ENCODE peak calls at places on chromosomes 4 and X, in seven cellular contexts. One of them, this sample, is unnamed. For H3K27me3, the result is how much of the 10 kb centered on the place peaks cover.

GRCh38 chr4:183175631-183176232 is 76.7 kb downstream of the WWC2 start:
- DNase-seq in HepG2: peak
- DNase-seq in H1: no peak
- DNase-seq in GM12878: no peak
- DNase-seq in SK-N-SH: no peak
- DNase-seq in K562: no peak
- DNase-seq in HCT116: no peak
- DNase-seq in this sample: no peak

GRCh38 chrX:57741107-57741506 is 61.0 kb upstream of the NLRP2B start:
- DNase-seq in HepG2: no peak
- DNase-seq in HCT116: no peak
- DNase-seq in SK-N-SH: no peak
- DNase-seq in K562: no peak
- DNase-seq in GM12878: no peak
- DNase-seq in H1: no peak
- DNase-seq in this sample: no peak

GRCh38 chrX:3962511-3963350 is 249.3 kb upstream of the PRKX start:
- DNase-seq in HepG2: peak
- DNase-seq in H1: no peak
- DNase-seq in K562: peak
- DNase-seq in HCT116: no peak
- DNase-seq in SK-N-SH: peak
- DNase-seq in GM12878: no peak
- DNase-seq in this sample: peak

GRCh38 chrX:129798888-129799287 is 19.1 kb downstream of the SASH3 start:
- DNase-seq in SK-N-SH: no peak
- DNase-seq in HCT116: no peak
- DNase-seq in GM12878: no peak
- DNase-seq in K562: no peak
- DNase-seq in H1: no peak
- DNase-seq in HepG2: no peak
- DNase-seq in this sample: no peak

GRCh38 chr4:112589207-112589606 is 47.5 kb downstream of the ZGRF1 start:
- DNase-seq in SK-N-SH: no peak
- DNase-seq in HCT116: peak
- DNase-seq in K562: peak
- DNase-seq in HepG2: peak
- DNase-seq in H1: no peak
- DNase-seq in GM12878: no peak
- DNase-seq in this sample: no peak

GRCh38 chr4:16140520-16141249 is 56.9 kb upstream of the PROM1 start:
- DNase-seq in GM12878: no peak
- DNase-seq in HepG2: peak
- DNase-seq in K562: no peak
- DNase-seq in HCT116: peak
- DNase-seq in SK-N-SH: no peak
- DNase-seq in H1: no peak
- DNase-seq in this sample: no peak

GRCh38 chr4:16721618-16722291 is 176.7 kb downstream of the LDB2 start:
- DNase-seq in GM12878: no peak
- DNase-seq in H1: no peak
- DNase-seq in SK-N-SH: no peak
- DNase-seq in K562: no peak
- DNase-seq in HCT116: no peak
- DNase-seq in HepG2: peak
- DNase-seq in this sample: no peak

GRCh38 chrX:30971761-30972603 is 82.9 kb upstream of the TAB3 start:
- DNase-seq in SK-N-SH: peak
- DNase-seq in H1: peak
- DNase-seq in HCT116: no peak
- DNase-seq in HepG2: peak
- DNase-seq in GM12878: no peak
- DNase-seq in K562: peak
- DNase-seq in this sample: peak

GRCh38 chr4:26028793-26029511 is 114.9 kb downstream of the SMIM20 start:
- DNase-seq in HepG2: peak
- DNase-seq in H1: peak
- DNase-seq in HCT116: no peak
- DNase-seq in K562: peak
- DNase-seq in SK-N-SH: peak
- DNase-seq in GM12878: no peak
- DNase-seq in this sample: no peak

GRCh38 chrX:110791206-110791605 is 4.4 kb downstream of the CHRDL1 start:
- DNase-seq in H1: no peak
- DNase-seq in SK-N-SH: no peak
- DNase-seq in HepG2: no peak
- DNase-seq in GM12878: no peak
- DNase-seq in HCT116: no peak
- DNase-seq in K562: no peak
- DNase-seq in this sample: no peak

GRCh38 chr4:152559641-152560040 is 23.7 kb upstream of the FBXW7 start:
- DNase-seq in HepG2: no peak
- DNase-seq in HCT116: no peak
- DNase-seq in SK-N-SH: no peak
- DNase-seq in K562: no peak
- DNase-seq in GM12878: no peak
- DNase-seq in H1: no peak
- DNase-seq in this sample: no peak

GRCh38 chr4:122826596-122827257 is at the start of gene FGF2:
- DNase-seq in HepG2: no peak
- DNase-seq in K562: peak
- DNase-seq in HCT116: no peak
- DNase-seq in SK-N-SH: peak
- DNase-seq in H1: peak
- DNase-seq in GM12878: no peak
- DNase-seq in this sample: no peak

GRCh38 chr4:136495076-136495475 is 1037.2 kb downstream of the PCDH18 start:
- DNase-seq in HepG2: no peak
- DNase-seq in GM12878: no peak
- DNase-seq in HCT116: no peak
- DNase-seq in K562: no peak
- DNase-seq in SK-N-SH: no peak
- DNase-seq in H1: no peak
- DNase-seq in this sample: no peak

GRCh38 chrX:40174594-40175415 is 77.0 kb upstream of the BCOR start:
- DNase-seq in HCT116: no peak
- DNase-seq in HepG2: peak
- DNase-seq in K562: no peak
- DNase-seq in H1: no peak
- DNase-seq in SK-N-SH: peak
- DNase-seq in GM12878: no peak
- DNase-seq in this sample: no peak

GRCh38 chrX:125533352-125533751 is 213.7 kb downstream of the TEX13C start:
- DNase-seq in HCT116: no peak
- DNase-seq in SK-N-SH: no peak
- DNase-seq in K562: no peak
- DNase-seq in H1: no peak
- DNase-seq in GM12878: no peak
- DNase-seq in HepG2: no peak
- DNase-seq in this sample: no peak

GRCh38 chrX:65609237-65609636 is 58.2 kb upstream of the MSN start:
- DNase-seq in HCT116: no peak
- DNase-seq in HepG2: no peak
- DNase-seq in H1: no peak
- DNase-seq in K562: no peak
- DNase-seq in SK-N-SH: no peak
- DNase-seq in GM12878: no peak
- DNase-seq in this sample: no peak

GRCh38 chrX:15405846-15406245 is 21.6 kb upstream of the VEGFD start:
- DNase-seq in HepG2: no peak
- DNase-seq in GM12878: no peak
- DNase-seq in H1: no peak
- DNase-seq in K562: no peak
- DNase-seq in SK-N-SH: no peak
- DNase-seq in HCT116: no peak
- DNase-seq in this sample: no peak

GRCh38 chr4:74768857-74769525 is 25.3 kb downstream of the BTC start:
- DNase-seq in H1: no peak
- DNase-seq in HepG2: peak
- DNase-seq in K562: no peak
- DNase-seq in SK-N-SH: no peak
- DNase-seq in HCT116: peak
- DNase-seq in GM12878: no peak
- DNase-seq in this sample: no peak
- TF ChIP-seq SIN3A in H1: no peak
- TF ChIP-seq SIN3A in HepG2: no peak
- TF ChIP-seq SIN3A in K562: no peak
- TF ChIP-seq SIN3A in SK-N-SH: no peak
- TF ChIP-seq SIN3A in HCT116: peak
- TF ChIP-seq SIN3A in GM12878: no peak
- TF ChIP-seq SIN3A in this sample: no peak

DNA sequence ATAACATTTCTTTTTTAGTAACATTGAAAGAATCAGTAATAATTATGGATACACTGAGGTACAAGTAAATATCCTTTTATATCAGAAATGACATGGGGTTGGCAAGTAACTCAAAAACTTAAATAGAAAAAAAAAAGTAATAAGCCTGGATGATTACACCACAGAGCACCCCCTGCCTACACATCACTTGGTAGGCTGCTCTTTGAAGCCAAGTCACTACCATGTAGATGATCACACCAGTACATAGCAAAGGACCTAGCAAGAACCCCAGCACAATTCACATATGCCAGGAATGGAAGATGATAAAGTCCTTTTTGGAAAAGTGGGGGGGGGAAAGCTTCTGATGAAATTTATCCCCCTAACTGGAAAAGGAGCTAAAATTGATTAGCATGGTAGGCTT is 56.9 kb downstream of the METTL14 start:
- DNase-seq in K562: no peak
- DNase-seq in H1: no peak
- DNase-seq in HepG2: no peak
- DNase-seq in GM12878: no peak
- DNase-seq in SK-N-SH: no peak
- DNase-seq in HCT116: no peak
- DNase-seq in this sample: no peak
- H3K27me3 ChIP-seq in K562: under half
- H3K27me3 ChIP-seq in H1: under half
- H3K27me3 ChIP-seq in HepG2: under half
- H3K27me3 ChIP-seq in GM12878: under half
- H3K27me3 ChIP-seq in SK-N-SH: under half
- H3K27me3 ChIP-seq in HCT116: under half
- H3K27me3 ChIP-seq in this sample: under half

DNA sequence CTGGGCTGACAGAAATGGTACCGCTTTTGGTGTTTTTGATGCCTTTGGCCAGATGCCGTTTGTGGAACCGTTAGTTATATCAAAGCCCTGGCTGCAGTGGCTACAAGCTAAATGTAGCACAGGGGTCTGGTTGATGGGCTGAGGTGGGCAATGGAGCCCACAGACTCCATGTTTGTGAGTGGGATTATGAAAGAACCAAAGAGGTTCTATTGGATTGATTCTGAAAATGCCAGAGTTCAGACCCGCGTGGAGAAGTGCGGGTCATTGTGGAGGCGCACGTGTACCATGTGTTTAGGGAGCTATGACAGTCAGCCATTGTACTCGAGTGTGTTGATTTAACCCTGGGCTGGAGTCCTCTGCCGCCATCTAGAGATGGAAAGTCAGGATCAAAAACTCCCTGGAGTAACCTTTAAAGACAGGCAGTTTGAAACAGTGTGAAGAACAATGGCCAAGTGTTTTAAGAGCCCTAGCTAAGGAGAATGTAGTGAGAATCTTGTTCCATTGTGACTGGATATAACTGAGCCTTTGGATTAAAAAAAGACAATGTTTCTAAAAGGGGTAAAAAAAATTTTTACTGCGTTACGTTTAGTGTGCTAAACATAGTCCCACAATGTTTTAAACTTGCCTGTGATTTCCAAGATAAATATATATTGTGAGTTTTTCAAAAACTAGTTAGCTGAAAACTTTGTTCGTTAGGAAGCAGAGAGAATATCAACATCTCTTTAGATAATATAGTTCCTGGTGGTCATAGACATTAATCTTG is 12.7 kb downstream of the ART3 start:
- DNase-seq in GM12878: no peak
- DNase-seq in K562: peak
- DNase-seq in H1: peak
- DNase-seq in HCT116: peak
- DNase-seq in SK-N-SH: peak
- DNase-seq in HepG2: peak
- DNase-seq in this sample: peak
- TF ChIP-seq SIN3A in GM12878: no peak
- TF ChIP-seq SIN3A in K562: no peak
- TF ChIP-seq SIN3A in H1: peak
- TF ChIP-seq SIN3A in HCT116: no peak
- TF ChIP-seq SIN3A in SK-N-SH: no peak
- TF ChIP-seq SIN3A in HepG2: no peak
- TF ChIP-seq SIN3A in this sample: no peak

GRCh38 chrX:153861733-153862300 is 24.2 kb downstream of the L1CAM start:
- DNase-seq in HCT116: no peak
- DNase-seq in SK-N-SH: peak
- DNase-seq in H1: no peak
- DNase-seq in K562: no peak
- DNase-seq in HepG2: no peak
- DNase-seq in GM12878: no peak
- DNase-seq in this sample: no peak

GRCh38 chrX:153863251-153863991 is 22.6 kb downstream of the L1CAM start:
- DNase-seq in HepG2: no peak
- DNase-seq in SK-N-SH: peak
- DNase-seq in H1: no peak
- DNase-seq in HCT116: no peak
- DNase-seq in K562: no peak
- DNase-seq in GM12878: no peak
- DNase-seq in this sample: no peak

GRCh38 chrX:153864101-153864500 is 21.9 kb downstream of the L1CAM start:
- DNase-seq in GM12878: no peak
- DNase-seq in HCT116: no peak
- DNase-seq in SK-N-SH: no peak
- DNase-seq in H1: no peak
- DNase-seq in K562: no peak
- DNase-seq in HepG2: no peak
- DNase-seq in this sample: no peak

GRCh38 chrX:153861147-153861546 is 24.8 kb downstream of the L1CAM start:
- DNase-seq in K562: no peak
- DNase-seq in GM12878: no peak
- DNase-seq in H1: no peak
- DNase-seq in SK-N-SH: no peak
- DNase-seq in HCT116: no peak
- DNase-seq in HepG2: no peak
- DNase-seq in this sample: no peak

DNA sequence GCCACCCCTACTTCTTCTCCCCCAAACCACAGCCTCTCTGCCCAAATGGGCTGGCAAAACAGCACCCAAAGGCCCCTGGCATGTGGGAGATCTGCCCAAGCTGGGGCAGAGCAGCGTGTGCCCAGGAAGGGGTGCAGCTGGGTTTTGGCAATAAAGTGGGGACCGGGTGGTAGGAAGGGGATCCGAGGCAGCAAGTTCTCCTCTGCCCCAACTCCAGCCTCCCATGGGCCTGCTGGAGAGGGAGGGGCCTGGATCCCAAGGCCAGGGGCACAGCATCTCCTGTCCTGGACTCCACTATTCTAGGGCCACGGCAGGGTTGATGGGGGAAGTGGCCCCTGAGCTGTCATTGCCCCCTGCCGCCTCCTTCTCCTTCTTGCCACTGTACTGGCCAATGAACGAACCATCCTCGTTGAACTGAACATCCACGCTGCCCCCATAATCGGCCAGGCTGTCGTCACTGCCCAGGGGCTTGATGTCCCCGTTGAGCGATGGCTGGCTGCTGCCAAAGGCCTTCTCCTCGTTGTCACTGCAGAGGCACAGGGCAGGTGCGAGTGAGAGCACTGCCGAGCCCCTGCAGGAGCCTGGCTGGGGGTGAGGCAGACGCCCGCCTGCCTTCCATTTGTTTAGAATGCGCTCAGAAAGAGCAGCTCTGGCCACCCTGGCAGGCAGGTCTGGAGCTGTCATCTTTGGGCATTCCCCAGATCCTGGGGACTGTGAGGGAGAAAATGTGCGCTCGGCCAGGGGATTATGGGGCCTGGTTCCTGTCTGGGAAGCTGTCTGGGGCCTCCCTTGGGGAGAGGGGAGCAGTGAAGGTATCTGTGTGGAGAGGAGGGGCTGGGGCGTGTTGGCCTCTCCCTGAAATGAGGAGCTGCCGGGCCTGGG is 23.4 kb downstream of the L1CAM start:
- DNase-seq in K562: no peak
- DNase-seq in SK-N-SH: peak
- DNase-seq in H1: no peak
- DNase-seq in HCT116: no peak
- DNase-seq in GM12878: no peak
- DNase-seq in HepG2: no peak
- DNase-seq in this sample: no peak
- H3K27me3 ChIP-seq in K562: half or more
- H3K27me3 ChIP-seq in SK-N-SH: under half
- H3K27me3 ChIP-seq in H1: under half
- H3K27me3 ChIP-seq in HCT116: under half
- H3K27me3 ChIP-seq in GM12878: under half
- H3K27me3 ChIP-seq in HepG2: under half
- H3K27me3 ChIP-seq in this sample: under half

This sample was measured in Panc1.